ENCODE peak calls at places on chromosome 13, in five cellular contexts. F is left ventricle myocardium inferior, X is tibial nerve, S is right lobe of liver, Z is mammary epithelial cell. J is an unnamed sample.

GRCh38 chr13:94315188-94315587 is 164.3 kb downstream of the DCT start:
- DNase-seq in F (no peak), S (no peak), X (no peak), Z (no peak), J (no peak)

GRCh38 chr13:41809962-41810361 is 150.9 kb downstream of the VWA8 start:
- DNase-seq in F (no peak), S (no peak), X (no peak), Z (no peak), J (no peak)

GRCh38 chr13:114166381-114167131 is 12.5 kb upstream of the CFAP97D2 start:
- DNase-seq in X (no peak), S (no peak), F (peak), Z (no peak), J (no peak)

GRCh38 chr13:30713133-30713532 is 22.2 kb upstream of the ALOX5AP start:
- DNase-seq in X (no peak), S (no peak), F (no peak), Z (no peak), J (no peak)

GRCh38 chr13:40404967-40405716 is 261.3 kb downstream of the FOXO1 start:
- DNase-seq in X (no peak), S (no peak), F (no peak), Z (no peak), J (no peak)

GRCh38 chr13:34103854-34104253 is 285.9 kb downstream of the RFC3 start:
- DNase-seq in Z (no peak), F (no peak), X (no peak), S (no peak), J (no peak)

GRCh38 chr13:23547000-23547590 is 23.1 kb upstream of the TNFRSF19 start:
- DNase-seq in S (no peak), X (peak), Z (peak), F (peak), J (no peak)

GRCh38 chr13:37109080-37109678 is 3.7 kb upstream of the CSNK1A1L start:
- DNase-seq in Z (peak), S (no peak), F (no peak), X (no peak), J (peak)

GRCh38 chr13:76677047-76677446 is 209.2 kb downstream of the KCTD12 start:
- DNase-seq in F (peak), X (peak), S (no peak), Z (no peak), J (no peak)

GRCh38 chr13:26984337-26984736 is 187.3 kb downstream of the USP12 start:
- DNase-seq in X (no peak), S (no peak), Z (no peak), F (no peak), J (no peak)

GRCh38 chr13:31807090-31807541 is 67.8 kb downstream of the RXFP2 start:
- DNase-seq in X (no peak), S (no peak), Z (peak), F (no peak), J (no peak)

GRCh38 chr13:95106562-95106961 is 194.7 kb downstream of the ABCC4 start:
- DNase-seq in F (no peak), Z (no peak), S (no peak), X (no peak), J (no peak)

GRCh38 chr13:38856065-38856464 is 134.6 kb downstream of the STOML3 start:
- DNase-seq in Z (no peak), S (no peak), F (no peak), X (no peak), J (no peak)

GRCh38 chr13:43261018-43261417 is 237.6 kb downstream of the DNAJC15 start:
- DNase-seq in X (no peak), F (no peak), S (no peak), Z (peak), J (peak)

GRCh38 chr13:52652980-52653303 is 306 bp downstream of the SUGT1 start:
- DNase-seq in F (no peak), X (no peak), Z (no peak), S (no peak), J (no peak)

GRCh38 chr13:77969299-77969698 is 50.7 kb upstream of the EDNRB start:
- DNase-seq in X (no peak), Z (no peak), F (no peak), S (no peak), J (no peak)

GRCh38 chr13:19056355-19056880 is 125.2 kb downstream of the TUBA3C start:
- DNase-seq in X (no peak), S (no peak), Z (no peak), F (no peak), J (no peak)

GRCh38 chr13:65966991-65967451 is 1263.1 kb downstream of the PCDH9 start:
- DNase-seq in Z (peak), X (no peak), F (no peak), S (no peak), J (peak)

GRCh38 chr13:36282818-36283432 is 14.7 kb downstream of the CCDC169 start:
- DNase-seq in S (no peak), Z (peak), F (no peak), X (no peak), J (peak)

GRCh38 chr13:24005711-24006281 is 108.5 kb upstream of the C1QTNF9B start:
- DNase-seq in S (no peak), Z (no peak), X (no peak), F (no peak), J (no peak)

GRCh38 chr13:51645154-51645650 is 60.9 kb downstream of the WDFY2 start:
- DNase-seq in S (no peak), F (no peak), X (no peak), Z (peak), J (peak)

GRCh38 chr13:97372929-97373328 is 61.0 kb upstream of the RAP2A start:
- DNase-seq in F (no peak), X (no peak), Z (no peak), S (no peak), J (no peak)

GRCh38 chr13:28373803-28374202 is 121.1 kb downstream of the FLT1 start:
- DNase-seq in Z (no peak), X (no peak), S (no peak), F (no peak), J (no peak)

GRCh38 chr13:85419611-85420010 is 379.6 kb downstream of the SLITRK6 start:
- DNase-seq in F (no peak), X (no peak), Z (peak), S (no peak), J (peak)

GRCh38 chr13:102395174-102395573 is 6.7 kb downstream of the FGF14 start:
- DNase-seq in F (no peak), Z (no peak), S (no peak), X (no peak), J (no peak)

GRCh38 chr13:35475960-35476943 is at the start of gene MAB21L1:
- DNase-seq in S (no peak), Z (peak), F (no peak), X (peak), J (no peak)

GRCh38 chr13:24625870-24626419 is 54.3 kb upstream of the ATP12A start:
- DNase-seq in S (no peak), Z (no peak), F (no peak), X (no peak), J (no peak)

GRCh38 chr13:31996611-31997010 is 35.0 kb upstream of the FRY start:
- DNase-seq in X (no peak), S (no peak), Z (no peak), F (no peak), J (no peak)

GRCh38 chr13:28865312-28865711 is 45.2 kb downstream of the MTUS2 start:
- DNase-seq in F (no peak), X (no peak), Z (no peak), S (no peak), J (no peak)

GRCh38 chr13:35460061-35460460 is 16.4 kb downstream of the MAB21L1 start:
- DNase-seq in Z (no peak), X (no peak), F (no peak), S (no peak), J (no peak)

GRCh38 chr13:66344770-66345367 is 885.3 kb downstream of the PCDH9 start:
- DNase-seq in F (no peak), Z (no peak), S (no peak), X (no peak), J (no peak)

GRCh38 chr13:63517376-63517775 is 2101.7 kb upstream of the PCDH20 start:
- DNase-seq in Z (no peak), S (no peak), F (no peak), X (no peak), J (no peak)

GRCh38 chr13:76993021-76993420 is 1.1 kb downstream of the CLN5 start:
- DNase-seq in Z (peak), X (no peak), S (no peak), F (no peak), J (peak)

GRCh38 chr13:49546559-49546958 is 38.8 kb downstream of the RCBTB1 start:
- DNase-seq in X (no peak), S (no peak), F (no peak), Z (no peak), J (no peak)

GRCh38 chr13:49553888-49554287 is 31.5 kb downstream of the RCBTB1 start:
- DNase-seq in X (no peak), Z (no peak), S (no peak), F (no peak), J (no peak)

GRCh38 chr13:49545661-49546060 is 39.7 kb downstream of the RCBTB1 start:
- DNase-seq in Z (no peak), F (no peak), X (no peak), S (no peak), J (no peak)

GRCh38 chr13:49551245-49551644 is 34.1 kb downstream of the RCBTB1 start:
- DNase-seq in S (no peak), X (no peak), Z (no peak), F (no peak), J (no peak)

GRCh38 chr13:49549289-49549688 is 36.1 kb downstream of the RCBTB1 start:
- DNase-seq in F (no peak), X (no peak), Z (no peak), S (no peak), J (no peak)
- TF ChIP-seq CTCF in F (peak), X (no peak), Z (peak), S (no peak), J (peak)

GRCh38 chr13:112982281-112983041 is 13.4 kb downstream of the MCF2L start:
- DNase-seq in X (no peak), Z (no peak), S (no peak), F (no peak), J (no peak)

GRCh38 chr13:112980441-112980840 is 11.4 kb downstream of the MCF2L start:
- DNase-seq in S (no peak), Z (no peak), F (no peak), X (no peak), J (no peak)

GRCh38 chr13:112983042-112983305 is 14.0 kb downstream of the MCF2L start:
- DNase-seq in X (no peak), F (no peak), Z (no peak), S (no peak), J (no peak)

GRCh38 chr13:112979406-112979902 is 10.4 kb downstream of the MCF2L start:
- DNase-seq in Z (no peak), X (no peak), F (no peak), S (no peak), J (no peak)

GRCh38 chr13:112981361-112981905 is 12.4 kb downstream of the MCF2L start:
- DNase-seq in X (no peak), Z (no peak), S (no peak), F (no peak), J (no peak)
- H3K27ac ChIP-seq in X (no peak), Z (no peak), S (no peak), F (peak), J (no peak)

DNA sequence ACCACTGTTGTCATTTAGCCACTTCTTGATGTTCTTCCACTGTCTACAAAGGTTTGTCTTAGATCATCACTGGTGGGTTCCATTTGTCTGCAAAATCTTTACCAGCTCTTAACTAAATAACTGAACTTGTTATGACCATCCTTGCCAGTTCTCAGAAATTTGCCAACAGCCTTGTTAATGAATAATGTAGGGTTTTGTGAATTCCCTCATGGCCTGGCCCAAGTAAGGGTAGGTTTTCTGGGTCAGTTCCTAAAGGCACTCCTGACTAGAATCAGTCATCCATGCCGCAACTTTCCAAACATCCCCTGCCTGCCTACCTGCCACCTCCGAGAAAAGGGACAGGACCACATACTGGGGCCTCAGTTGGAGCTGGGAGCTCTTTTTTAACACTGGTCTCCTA is 4.0 kb downstream of the COL4A1 start:
- DNase-seq in S (no peak), Z (no peak), X (no peak), F (no peak), J (no peak)
- TF ChIP-seq CTCF in S (no peak), Z (no peak), X (no peak), F (no peak), J (no peak)

GRCh38 chr13:50420720-50421456 is 405.6 kb downstream of the KCNRG start:
- DNase-seq in Z (no peak), S (no peak), F (no peak), X (no peak), J (no peak)
- H3K27ac ChIP-seq in Z (no peak), S (no peak), F (peak), X (no peak), J (peak)

DNA sequence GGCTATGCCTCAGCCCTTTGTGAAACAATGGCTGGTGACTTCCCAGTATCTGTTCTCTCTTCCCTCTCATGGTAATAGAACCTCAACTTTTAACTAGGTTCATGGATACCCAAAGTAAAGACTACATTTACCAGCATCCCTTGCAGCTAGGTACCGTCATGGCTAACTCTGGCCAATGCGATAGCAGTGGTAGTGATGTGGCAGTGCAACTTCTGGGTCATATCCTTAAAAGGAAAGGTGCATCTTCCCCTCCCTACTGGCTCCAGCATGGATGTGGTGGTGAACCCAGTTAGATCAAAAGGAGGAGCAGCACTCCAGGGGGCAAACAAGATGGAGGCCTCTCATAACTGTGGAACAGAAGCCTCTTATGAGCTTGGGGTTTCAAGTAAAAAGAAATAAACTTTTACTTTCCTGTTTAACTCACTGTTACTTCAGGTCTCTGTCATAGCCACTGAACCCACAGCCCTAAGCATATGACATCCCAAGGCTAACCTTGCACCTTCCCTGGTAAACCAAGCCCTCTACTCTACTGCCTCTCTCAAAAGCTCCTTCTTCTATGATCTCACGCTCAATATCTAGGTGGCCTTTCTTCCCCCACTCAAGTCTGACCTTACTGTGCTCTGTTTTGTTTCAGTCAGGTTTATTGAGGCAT is 104.4 kb downstream of the DOCK9 start:
- DNase-seq in Z (no peak), F (no peak), S (no peak), X (no peak), J (no peak)
- TF ChIP-seq CTCF in Z (no peak), F (no peak), S (no peak), X (no peak), J (no peak)

DNA sequence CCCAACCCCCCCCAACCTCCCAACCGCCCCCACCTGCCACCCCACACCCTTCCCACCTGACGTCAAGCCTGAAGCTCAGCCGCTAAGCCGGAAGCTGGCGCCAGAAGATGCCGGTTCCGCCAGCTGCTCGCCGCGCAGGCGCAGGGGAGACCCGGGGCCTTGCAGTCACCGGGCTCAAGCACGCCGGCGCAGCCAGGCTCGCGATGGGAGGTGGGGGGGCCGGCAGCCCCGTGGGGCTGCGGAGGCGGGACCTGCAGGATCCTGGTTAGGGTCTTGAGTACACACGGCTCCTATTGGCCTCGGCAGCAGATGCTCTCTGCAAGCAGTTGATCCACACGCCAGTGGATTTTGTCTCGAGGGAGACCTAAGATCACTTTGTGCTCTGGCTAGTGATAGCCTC is at the start of gene LIG4:
- DNase-seq in X (peak), Z (peak), S (peak), F (peak), J (peak)
- H3K27ac ChIP-seq in X (no peak), Z (peak), S (peak), F (peak), J (peak)

GRCh38 chr13:91557328-91557727 is 158.9 kb downstream of the GPC5 start:
- DNase-seq in F (no peak), S (no peak), X (no peak), Z (no peak), J (no peak)
- TF ChIP-seq CTCF in F (no peak), S (no peak), X (no peak), Z (no peak), J (no peak)

DNA sequence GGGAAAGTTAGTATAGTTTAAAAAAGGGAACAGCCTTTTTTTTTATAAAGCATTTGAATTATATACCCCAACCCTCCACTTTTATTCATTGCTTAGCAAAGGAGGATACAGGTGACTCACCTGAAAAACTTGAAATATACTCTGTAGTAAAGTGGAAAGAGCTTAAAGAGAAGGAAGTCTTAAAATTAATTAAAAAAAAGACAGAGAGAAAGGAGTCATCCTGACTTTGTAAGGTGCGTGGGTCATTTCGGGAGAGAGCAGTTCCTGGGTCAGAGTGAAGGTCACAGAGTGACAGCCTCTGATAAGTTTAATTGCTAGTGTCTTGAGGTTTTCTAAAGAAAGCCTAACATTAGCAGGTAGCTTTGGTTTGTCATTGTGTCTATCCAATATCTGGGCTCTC is 310.3 kb downstream of the KLF5 start:
- DNase-seq in X (no peak), Z (no peak), S (no peak), F (no peak), J (peak)
- H3K27ac ChIP-seq in X (no peak), Z (peak), S (no peak), F (no peak), J (no peak)

J was measured in RWPE1.